ENCODE peak calls at places on chromosomes 13 and 19, in nine cellular contexts. U is GM06990; F is stimulated activated CD4-positive, alpha-beta T cell treated with anti-CD3 and anti-CD28 coated beads, Interleukin-2, amount 100 ng/mL, for 48 hours; I is astrocyte of the spinal cord; H is body of pancreas; D is islet precursor cell; Y is type B pancreatic cell; Q is T-cell; M is H1. O is an unnamed sample.
A peak's percentile ranks its signal among the peaks of the same experiment; 100 is the strongest.

GRCh38 chr19:2309734-2310362 is 1.9 kb upstream of the LINGO3 start:
- DNase-seq in U (no peak), F (no peak), I (peak; percentile 45), H (peak; percentile 48), D (no peak), Y (no peak), Q (no peak), M (peak; percentile 46), O (no peak)

GRCh38 chr19:33747273-33747672 is 49.4 kb upstream of the KCTD15 start:
- DNase-seq in U (no peak), F (no peak), I (no peak), H (no peak), D (no peak), Y (no peak), Q (no peak), M (no peak), O (no peak)

GRCh38 chr13:101190976-101191375 is 225.3 kb downstream of the NALCN start:
- DNase-seq in U (no peak), F (no peak), I (no peak), H (no peak), D (no peak), Y (no peak), Q (no peak), M (no peak), O (no peak)

GRCh38 chr13:108795841-108796240 is 166.4 kb downstream of the MYO16 start:
- DNase-seq in U (no peak), F (no peak), I (peak; percentile 79), H (no peak), D (no peak), Y (no peak), Q (no peak), M (no peak), O (no peak)

GRCh38 chr19:38183227-38183914 is 40.7 kb downstream of the DPF1 start:
- DNase-seq in U (no peak), F (no peak), I (no peak), H (no peak), D (peak; percentile 82), Y (no peak), Q (no peak), M (peak; percentile 93), O (peak; percentile 80)

GRCh38 chr13:104641309-104641708 is 1575.1 kb upstream of the SLC10A2 start:
- DNase-seq in U (no peak), F (no peak), I (peak; percentile 32), H (no peak), D (no peak), Y (no peak), Q (no peak), M (no peak), O (no peak)

GRCh38 chr19:39823693-39824092 is 10.3 kb downstream of the DYRK1B start:
- DNase-seq in U (no peak), F (no peak), I (no peak), H (no peak), D (peak; percentile 42), Y (no peak), Q (no peak), M (no peak), O (no peak)

GRCh38 chr13:98915563-98916348 is 62.1 kb downstream of the DOCK9 start:
- DNase-seq in U (no peak), F (no peak), I (no peak), H (no peak), D (no peak), Y (no peak), Q (no peak), M (no peak), O (no peak)

GRCh38 chr19:41999071-41999877 is 5.2 kb upstream of the ATP1A3 start:
- DNase-seq in U (no peak), F (no peak), I (no peak), H (no peak), D (no peak), Y (no peak), Q (no peak), M (peak; percentile 78), O (peak; percentile 32)

GRCh38 chr13:80339841-80340642 is 884 bp downstream of the SPRY2 start:
- DNase-seq in U (peak; percentile 34), F (peak; percentile 1), I (peak; percentile 37), H (peak; percentile 58), D (peak; percentile 63), Y (peak; percentile 72), Q (no peak), M (peak; percentile 61), O (peak; percentile 55)

GRCh38 chr19:611506-611869 is 21.8 kb downstream of the HCN2 start:
- DNase-seq in U (no peak), F (peak; percentile 65), I (peak; percentile 98), H (no peak), D (peak; percentile 46), Y (no peak), Q (no peak), M (no peak), O (no peak)

GRCh38 chr19:54275951-54276350 is 5.0 kb downstream of the LILRB2 start:
- DNase-seq in U (no peak), F (no peak), I (no peak), H (no peak), D (peak; percentile 43), Y (peak; percentile 56), Q (no peak), M (no peak), O (no peak)

O was measured in ELF-1.